ENCODE peak calls at places on chromosome 9, in ten cellular contexts. L is HCT116, Y is neural progenitor cell, G is GM23338, C is mammary epithelial cell, N is HepG2, Z is DND-41, F is PC-3, E is fibroblast of lung, P is keratinocyte. B is an unnamed sample. For H3K4me1, the result is how much of the 10 kb centered on the place peaks cover.

GRCh38 chr9:94135222-94135621 is 51.0 kb downstream of the PTPDC1 start:
- DNase-seq in E (peak), Z (no peak), N (no peak), Y (no peak), C (peak), G (no peak), P (no peak), F (no peak), L (no peak), B (no peak)

GRCh38 chr9:23587903-23588302 is 238.1 kb downstream of the ELAVL2 start:
- DNase-seq in P (no peak), G (peak), E (no peak), Y (peak), N (no peak), C (no peak), L (no peak), F (peak), Z (no peak), B (no peak)

GRCh38 chr9:108015690-108016089 is 526.1 kb upstream of the KLF4 start:
- DNase-seq in P (no peak), L (no peak), Z (no peak), N (no peak), Y (no peak), F (no peak), G (no peak), E (no peak), C (no peak), B (no peak)

GRCh38 chr9:97555164-97555563 is 53.7 kb downstream of the TMOD1 start:
- DNase-seq in G (no peak), Z (no peak), P (no peak), C (no peak), F (no peak), Y (peak), L (no peak), N (no peak), E (peak), B (no peak)

GRCh38 chr9:5714501-5715401 is 85.8 kb downstream of the RIC1 start:
- DNase-seq in C (peak), P (no peak), G (peak), N (peak), F (peak), Z (no peak), E (peak), L (peak), Y (peak), B (peak)

GRCh38 chr9:27395484-27395921 is 98.6 kb upstream of the EQTN start:
- DNase-seq in G (peak), Y (peak), N (no peak), P (no peak), L (no peak), E (no peak), F (no peak), Z (no peak), C (peak), B (no peak)

GRCh38 chr9:116706310-116707290 is 19.5 kb downstream of the TRIM32 start:
- DNase-seq in F (no peak), E (no peak), L (no peak), Z (no peak), C (no peak), Y (no peak), N (no peak), G (no peak), P (no peak), B (no peak)

GRCh38 chr9:85013703-85014102 is 344.2 kb downstream of the NTRK2 start:
- DNase-seq in L (no peak), N (peak), Z (no peak), G (no peak), C (peak), E (peak), P (no peak), Y (no peak), F (peak), B (no peak)

GRCh38 chr9:94228616-94229015 is 30.5 kb upstream of the ZNF169 start:
- DNase-seq in G (no peak), F (no peak), P (no peak), Z (no peak), E (no peak), Y (no peak), C (no peak), L (no peak), N (no peak), B (no peak)

GRCh38 chr9:101247297-101247696 is 137.5 kb downstream of the BAAT start:
- DNase-seq in L (no peak), N (no peak), Y (no peak), C (no peak), E (no peak), F (no peak), G (no peak), P (no peak), Z (no peak), B (no peak)

GRCh38 chr9:115382865-115383264 is 264.9 kb upstream of the TNC start:
- DNase-seq in C (no peak), P (no peak), Y (no peak), G (no peak), F (no peak), Z (no peak), E (no peak), L (no peak), N (no peak), B (no peak)

GRCh38 chr9:130316406-130316805 is 50.8 kb downstream of the HMCN2 start:
- DNase-seq in L (no peak), Z (no peak), P (no peak), C (no peak), F (no peak), G (no peak), Y (no peak), N (no peak), E (no peak), B (no peak)

GRCh38 chr9:133118179-133118520 is 2.9 kb downstream of the RALGDS start:
- DNase-seq in E (no peak), P (no peak), F (no peak), G (no peak), Y (no peak), N (no peak), Z (no peak), L (no peak), C (no peak), B (no peak)

GRCh38 chr9:133119039-133119438 is 2.0 kb downstream of the RALGDS start:
- DNase-seq in F (no peak), Z (no peak), E (no peak), N (no peak), G (no peak), L (no peak), C (no peak), Y (no peak), P (no peak), B (no peak)

GRCh38 chr9:133118568-133118967 is 2.5 kb downstream of the RALGDS start:
- DNase-seq in E (no peak), P (no peak), G (no peak), N (no peak), Z (no peak), F (no peak), Y (no peak), L (no peak), C (no peak), B (no peak)

GRCh38 chr9:133120343-133121199 is 469 bp downstream of the RALGDS start:
- DNase-seq in P (no peak), Z (no peak), C (no peak), F (no peak), Y (no peak), L (no peak), E (no peak), G (peak), N (no peak), B (no peak)

DNA sequence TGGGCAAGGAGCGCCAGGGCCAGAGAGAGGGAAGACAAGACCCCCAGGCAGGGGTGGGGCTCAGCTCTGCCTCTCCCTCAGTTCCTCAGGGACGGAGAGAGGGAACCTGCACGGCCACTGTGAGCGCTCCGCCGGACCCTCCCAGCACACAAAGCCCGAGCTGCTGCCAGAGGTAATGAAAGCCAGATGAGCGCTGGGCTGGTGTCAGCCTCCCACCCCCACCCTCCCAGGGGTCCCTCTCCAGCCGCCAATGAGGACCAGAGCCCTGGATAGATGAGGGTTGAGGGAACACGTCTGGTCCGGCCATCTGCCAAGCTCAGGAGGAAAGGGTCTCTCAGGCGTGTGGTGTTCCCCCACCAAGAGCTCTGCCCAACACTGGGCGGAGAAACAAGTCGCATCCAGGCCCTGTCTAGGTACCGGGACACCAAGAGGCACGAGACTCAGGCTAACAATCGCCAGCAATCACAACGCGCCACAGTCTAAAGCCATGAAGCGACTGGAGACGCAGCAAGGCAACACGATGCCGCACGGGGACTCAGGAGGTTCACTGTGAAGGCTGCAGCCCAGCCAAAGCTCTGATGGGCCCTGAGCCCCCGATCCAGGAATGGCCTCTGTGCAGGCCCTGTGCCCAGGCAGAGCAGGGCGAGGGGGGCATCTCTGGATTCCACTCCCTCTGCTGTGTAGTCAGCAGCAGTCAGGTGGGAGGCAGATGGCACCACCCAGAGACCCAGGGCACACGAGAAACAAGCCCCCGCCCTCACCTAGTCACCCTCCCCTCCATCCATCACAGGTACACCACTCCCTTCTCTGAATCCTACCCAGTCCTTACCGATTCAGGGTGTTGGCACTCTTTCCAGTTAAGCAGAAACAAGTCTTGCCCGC is 1.3 kb downstream of the RALGDS start:
- DNase-seq in N (no peak), L (no peak), Z (no peak), Y (peak), E (peak), G (peak), F (peak), P (no peak), C (no peak), B (no peak)
- TF ChIP-seq EZH2 in N (no peak), L (no peak), Z (no peak), Y (no peak), E (no peak), G (no peak), F (no peak), P (no peak), C (no peak), B (no peak)

DNA sequence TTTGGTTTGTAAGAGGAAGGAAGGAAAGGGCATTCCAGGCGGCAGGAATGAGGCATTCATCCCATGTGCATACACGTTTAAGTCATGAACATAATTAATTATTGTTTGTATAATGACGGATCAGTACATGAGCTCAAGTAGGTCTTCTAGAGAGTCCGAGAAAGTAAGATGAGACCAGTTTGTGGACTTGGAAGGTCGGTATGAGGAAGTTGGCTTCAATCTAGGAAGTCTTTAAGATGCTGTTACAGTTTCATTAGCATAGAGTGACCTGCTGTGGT is 2.1 kb downstream of the GTF3C4 start:
- DNase-seq in C (peak), E (peak), N (no peak), G (no peak), Y (no peak), Z (no peak), L (no peak), F (peak), P (no peak), B (no peak)
- TF ChIP-seq CTCF in C (peak), E (peak), N (no peak), G (no peak), Y (no peak), Z (no peak), L (no peak), F (peak), P (no peak), B (no peak)

GRCh38 chr9:34662544-34663295 is at the start of gene CCL27:
- DNase-seq in Z (peak), P (no peak), F (no peak), C (peak), E (no peak), N (no peak), G (no peak), L (no peak), Y (no peak), B (no peak)

GRCh38 chr9:34665381-34666250 is 3.2 kb upstream of the CCL27 start:
- DNase-seq in E (peak), Y (peak), P (peak), N (peak), Z (no peak), L (peak), G (peak), F (peak), C (peak), B (peak)

GRCh38 chr9:34665109-34665380 is 2.6 kb upstream of the CCL27 start:
- DNase-seq in F (no peak), L (no peak), Y (no peak), Z (no peak), N (no peak), G (no peak), C (no peak), P (no peak), E (no peak), B (no peak)

GRCh38 chr9:34663296-34663590 is 786 bp upstream of the CCL27 start:
- DNase-seq in C (peak), L (no peak), G (no peak), F (no peak), N (no peak), Z (no peak), P (no peak), Y (no peak), E (no peak), B (no peak)

DNA sequence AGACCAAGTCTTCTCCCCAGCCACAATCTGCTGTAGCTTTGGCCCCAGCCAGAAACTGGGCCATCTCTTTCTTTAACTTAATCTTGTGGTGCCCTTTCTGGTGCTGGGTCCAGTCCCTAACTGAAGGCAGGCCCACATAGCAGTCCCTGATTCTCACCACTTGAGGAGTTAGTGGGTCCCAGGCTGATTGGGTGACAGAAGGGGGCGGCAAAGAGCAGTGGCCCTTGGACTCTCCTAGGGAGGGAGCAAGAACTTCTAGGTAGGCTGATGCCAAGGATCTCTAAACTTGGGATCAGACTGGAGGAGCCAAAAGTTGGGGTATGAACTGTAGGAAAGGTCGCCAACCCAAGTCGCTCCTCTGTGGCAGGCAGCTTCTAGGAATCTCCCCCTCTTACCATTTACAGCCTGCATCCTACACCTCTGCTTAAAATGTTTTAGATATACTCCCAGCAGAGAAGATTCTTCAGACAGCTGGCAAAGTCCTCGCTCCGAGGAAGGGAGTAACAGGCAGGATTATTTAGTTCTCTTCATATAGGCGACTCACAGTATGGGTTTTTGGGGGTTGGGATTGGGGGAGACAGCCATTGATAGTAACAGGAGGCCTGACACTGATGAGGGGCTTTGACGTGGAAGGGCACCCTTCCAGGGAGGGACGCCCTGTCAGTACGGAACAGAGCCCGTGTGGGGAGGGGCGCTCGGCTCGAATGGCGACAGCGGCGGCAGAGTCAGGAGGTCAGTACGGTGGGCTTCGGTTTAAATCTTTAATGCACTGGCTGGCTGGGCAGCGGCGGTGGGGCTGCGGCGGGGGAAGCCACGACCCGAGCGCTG is 2.0 kb upstream of the CCL27 start:
- DNase-seq in G (peak), P (no peak), N (peak), F (peak), L (peak), Y (peak), E (peak), Z (peak), C (peak), B (peak)
- H3K4me1 ChIP-seq in G (under half), P (half or more), N (under half), F (under half), L (under half), Y (under half), E (under half), Z (under half), C (under half), B (under half)

GRCh38 chr9:99184427-99185327 is 37.1 kb downstream of the ALG2 start:
- DNase-seq in E (peak), Y (peak), L (peak), G (peak), C (peak), N (peak), Z (peak), F (peak), P (peak), B (peak)
- TF ChIP-seq EZH2 in E (no peak), Y (no peak), L (no peak), G (no peak), C (no peak), N (no peak), Z (no peak), F (no peak), P (no peak), B (no peak)

GRCh38 chr9:3397726-3398125 is 128.1 kb downstream of the RFX3 start:
- DNase-seq in P (no peak), C (no peak), Z (no peak), E (no peak), N (no peak), Y (no peak), L (no peak), G (no peak), F (no peak), B (no peak)

GRCh38 chr9:3401556-3401955 is 124.2 kb downstream of the RFX3 start:
- DNase-seq in N (no peak), G (no peak), F (no peak), C (peak), E (peak), L (peak), P (no peak), Z (no peak), Y (peak), B (no peak)

GRCh38 chr9:3403315-3403714 is 122.5 kb downstream of the RFX3 start:
- DNase-seq in G (no peak), F (no peak), E (no peak), Y (no peak), N (no peak), L (no peak), P (no peak), Z (no peak), C (peak), B (no peak)

DNA sequence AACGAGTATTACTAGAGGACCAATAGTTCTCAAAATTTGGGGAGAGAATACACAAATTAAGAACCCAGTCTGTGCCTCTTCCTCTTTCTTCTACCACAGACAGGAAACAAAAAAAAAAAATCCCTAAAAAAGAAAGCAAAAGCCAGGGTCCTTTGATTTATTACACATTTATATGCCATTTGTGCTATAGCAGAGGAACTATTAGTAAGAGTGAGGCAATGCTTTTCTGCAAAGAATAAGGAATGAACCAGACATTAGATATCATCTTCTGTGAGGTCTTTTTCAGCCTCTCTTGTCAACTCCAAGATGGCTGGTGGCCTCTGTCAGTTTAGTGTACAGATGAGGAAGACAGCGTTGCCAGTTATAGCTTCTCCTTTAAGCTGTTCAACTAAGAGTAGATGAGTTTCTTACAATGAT is 127.6 kb downstream of the RFX3 start:
- DNase-seq in G (no peak), F (no peak), L (no peak), C (no peak), N (no peak), Z (peak), P (no peak), E (no peak), Y (no peak), B (no peak)
- TF ChIP-seq CTCF in G (no peak), F (no peak), L (no peak), C (no peak), N (no peak), Z (no peak), P (no peak), E (no peak), Y (no peak), B (no peak)

GRCh38 chr9:136995772-136996308 is 528 bp downstream of the CLIC3 start:
- DNase-seq in Z (no peak), E (peak), L (no peak), Y (no peak), F (no peak), C (no peak), P (no peak), N (no peak), G (no peak), B (no peak)
- H3K4me1 ChIP-seq in Z (under half), E (under half), L (half or more), Y (under half), F (under half), C (under half), P (under half), N (half or more), G (under half), B (under half)

GRCh38 chr9:135714242-135715055 is 12.5 kb downstream of the KCNT1 start:
- DNase-seq in G (peak), E (no peak), C (no peak), P (no peak), Z (no peak), L (no peak), N (no peak), Y (peak), F (no peak), B (no peak)
- TF ChIP-seq EZH2 in G (no peak), E (no peak), C (no peak), P (no peak), Z (no peak), L (no peak), N (no peak), Y (peak), F (no peak), B (no peak)

GRCh38 chr9:70639853-70640814 is 225.7 kb upstream of the KLF9 start:
- DNase-seq in L (peak), Z (no peak), G (peak), P (peak), N (peak), Y (peak), E (peak), C (peak), F (peak), B (peak)
- TF ChIP-seq CTCF in L (peak), Z (peak), G (peak), P (no peak), N (peak), Y (peak), E (peak), C (peak), F (peak), B (peak)

DNA sequence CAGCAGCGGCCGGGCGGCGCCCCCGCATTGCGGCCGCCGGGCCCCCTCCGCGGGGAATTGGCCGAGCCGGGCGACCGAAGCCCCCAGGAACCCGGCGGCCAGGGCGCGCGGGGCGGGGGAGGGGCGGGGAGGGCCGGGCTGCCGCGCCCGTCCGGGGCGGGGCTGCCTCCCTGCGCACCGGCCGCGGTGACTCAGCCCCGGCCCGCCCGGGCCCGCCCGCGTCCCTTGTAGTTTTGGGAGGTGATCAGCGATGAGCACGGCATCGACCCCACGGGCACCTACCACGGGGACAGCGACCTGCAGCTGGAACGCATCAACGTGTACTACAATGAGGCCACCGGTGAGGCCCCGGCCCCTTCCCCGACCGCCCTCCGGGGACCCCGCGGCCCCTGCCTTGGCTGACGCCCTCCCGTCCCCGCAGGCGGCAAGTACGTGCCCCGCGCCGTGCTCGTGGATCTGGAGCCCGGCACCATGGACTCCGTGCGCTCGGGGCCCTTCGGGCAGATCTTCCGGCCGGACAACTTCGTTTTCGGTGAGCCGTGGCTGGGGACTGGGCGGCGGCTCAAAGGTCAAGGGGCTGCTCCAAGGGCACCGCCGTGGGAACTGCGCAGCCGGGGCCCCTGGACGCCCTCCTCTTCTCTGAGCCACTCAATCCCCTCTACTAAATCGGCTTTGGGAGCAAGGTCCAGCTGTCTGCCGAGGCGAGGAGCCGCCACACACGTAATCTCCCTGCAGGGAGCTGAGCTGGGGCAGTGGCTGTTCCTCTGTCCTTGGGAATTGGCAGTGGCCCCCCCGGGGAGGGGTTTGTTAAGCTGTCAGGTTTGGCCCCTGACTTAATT is 622 bp downstream of the TUBB4B start:
- DNase-seq in L (no peak), F (peak), P (no peak), N (peak), C (peak), Y (peak), E (peak), G (no peak), Z (peak), B (peak)
- H3K4me1 ChIP-seq in L (under half), F (under half), P (under half), N (half or more), C (under half), Y (under half), E (under half), G (under half), Z (under half), B (under half)